ENCODE peak calls at places on chromosomes 2 and 18, in nine cellular contexts. One of them, this sample, is unnamed.

GRCh38 chr2:47346669-47347068 is 56.3 kb upstream of the MSH2 start:
- DNase-seq in lower lobe of right lung: no peak
- DNase-seq in CD8-positive, alpha-beta T cell: no peak
- DNase-seq in left ventricle myocardium inferior: no peak
- DNase-seq in pancreas: no peak
- DNase-seq in fibroblast of lung: no peak
- DNase-seq in effector memory CD4-positive, alpha-beta T cell: no peak
- DNase-seq in heart right ventricle: no peak
- DNase-seq in neural progenitor cell: no peak
- DNase-seq in this sample: no peak

GRCh38 chr2:206257345-206257744 is 17.1 kb upstream of the ZDBF2 start:
- DNase-seq in lower lobe of right lung: no peak
- DNase-seq in CD8-positive, alpha-beta T cell: no peak
- DNase-seq in left ventricle myocardium inferior: no peak
- DNase-seq in pancreas: no peak
- DNase-seq in fibroblast of lung: no peak
- DNase-seq in effector memory CD4-positive, alpha-beta T cell: no peak
- DNase-seq in heart right ventricle: no peak
- DNase-seq in neural progenitor cell: peak; percentile 45
- DNase-seq in this sample: no peak

GRCh38 chr2:234670052-234670451 is 173.2 kb upstream of the ARL4C start:
- DNase-seq in lower lobe of right lung: no peak
- DNase-seq in CD8-positive, alpha-beta T cell: no peak
- DNase-seq in left ventricle myocardium inferior: no peak
- DNase-seq in pancreas: no peak
- DNase-seq in fibroblast of lung: peak; percentile 57
- DNase-seq in effector memory CD4-positive, alpha-beta T cell: no peak
- DNase-seq in heart right ventricle: no peak
- DNase-seq in neural progenitor cell: no peak
- DNase-seq in this sample: no peak

GRCh38 chr2:222456479-222457077 is 32.2 kb downstream of the SGPP2 start:
- DNase-seq in lower lobe of right lung: no peak
- DNase-seq in CD8-positive, alpha-beta T cell: no peak
- DNase-seq in left ventricle myocardium inferior: no peak
- DNase-seq in pancreas: no peak
- DNase-seq in fibroblast of lung: no peak
- DNase-seq in effector memory CD4-positive, alpha-beta T cell: no peak
- DNase-seq in heart right ventricle: no peak
- DNase-seq in neural progenitor cell: no peak
- DNase-seq in this sample: no peak

GRCh38 chr18:10070581-10071000 is 156.8 kb downstream of the VAPA start:
- DNase-seq in lower lobe of right lung: no peak
- DNase-seq in CD8-positive, alpha-beta T cell: no peak
- DNase-seq in left ventricle myocardium inferior: no peak
- DNase-seq in pancreas: no peak
- DNase-seq in fibroblast of lung: peak; percentile 78
- DNase-seq in effector memory CD4-positive, alpha-beta T cell: no peak
- DNase-seq in heart right ventricle: no peak
- DNase-seq in neural progenitor cell: no peak
- DNase-seq in this sample: no peak

GRCh38 chr2:29164101-29164846 is 49.1 kb downstream of the CLIP4 start:
- DNase-seq in lower lobe of right lung: no peak
- DNase-seq in CD8-positive, alpha-beta T cell: no peak
- DNase-seq in left ventricle myocardium inferior: no peak
- DNase-seq in pancreas: no peak
- DNase-seq in fibroblast of lung: no peak
- DNase-seq in effector memory CD4-positive, alpha-beta T cell: no peak
- DNase-seq in heart right ventricle: no peak
- DNase-seq in neural progenitor cell: no peak
- DNase-seq in this sample: no peak

GRCh38 chr2:74849228-74849892 is 15.4 kb downstream of the HK2 start:
- DNase-seq in lower lobe of right lung: peak; percentile 76
- DNase-seq in CD8-positive, alpha-beta T cell: peak; percentile 39
- DNase-seq in left ventricle myocardium inferior: peak; percentile 41
- DNase-seq in pancreas: no peak
- DNase-seq in fibroblast of lung: no peak
- DNase-seq in effector memory CD4-positive, alpha-beta T cell: peak; percentile 25
- DNase-seq in heart right ventricle: peak; percentile 35
- DNase-seq in neural progenitor cell: peak; percentile 30
- DNase-seq in this sample: no peak

GRCh38 chr2:145258903-145259579 is 739.1 kb upstream of the ZEB2 start:
- DNase-seq in lower lobe of right lung: no peak
- DNase-seq in CD8-positive, alpha-beta T cell: peak; percentile 3
- DNase-seq in left ventricle myocardium inferior: no peak
- DNase-seq in pancreas: no peak
- DNase-seq in fibroblast of lung: no peak
- DNase-seq in effector memory CD4-positive, alpha-beta T cell: no peak
- DNase-seq in heart right ventricle: no peak
- DNase-seq in neural progenitor cell: no peak
- DNase-seq in this sample: no peak

GRCh38 chr2:71455741-71456569 is 2.6 kb downstream of the DYSF start:
- DNase-seq in lower lobe of right lung: no peak
- DNase-seq in CD8-positive, alpha-beta T cell: no peak
- DNase-seq in left ventricle myocardium inferior: peak; percentile 69
- DNase-seq in pancreas: no peak
- DNase-seq in fibroblast of lung: no peak
- DNase-seq in effector memory CD4-positive, alpha-beta T cell: no peak
- DNase-seq in heart right ventricle: peak; percentile 51
- DNase-seq in neural progenitor cell: no peak
- DNase-seq in this sample: no peak

GRCh38 chr2:71457959-71458322 is 4.6 kb downstream of the DYSF start:
- DNase-seq in lower lobe of right lung: no peak
- DNase-seq in CD8-positive, alpha-beta T cell: no peak
- DNase-seq in left ventricle myocardium inferior: no peak
- DNase-seq in pancreas: no peak
- DNase-seq in fibroblast of lung: no peak
- DNase-seq in effector memory CD4-positive, alpha-beta T cell: no peak
- DNase-seq in heart right ventricle: no peak
- DNase-seq in neural progenitor cell: no peak
- DNase-seq in this sample: no peak

GRCh38 chr2:71456617-71457016 is 3.3 kb downstream of the DYSF start:
- DNase-seq in lower lobe of right lung: no peak
- DNase-seq in CD8-positive, alpha-beta T cell: no peak
- DNase-seq in left ventricle myocardium inferior: no peak
- DNase-seq in pancreas: no peak
- DNase-seq in fibroblast of lung: no peak
- DNase-seq in effector memory CD4-positive, alpha-beta T cell: no peak
- DNase-seq in heart right ventricle: no peak
- DNase-seq in neural progenitor cell: no peak
- DNase-seq in this sample: no peak

GRCh38 chr2:71458413-71459083 is 5.2 kb downstream of the DYSF start:
- DNase-seq in lower lobe of right lung: no peak
- DNase-seq in CD8-positive, alpha-beta T cell: no peak
- DNase-seq in left ventricle myocardium inferior: peak; percentile 45
- DNase-seq in pancreas: no peak
- DNase-seq in fibroblast of lung: peak; percentile 16
- DNase-seq in effector memory CD4-positive, alpha-beta T cell: no peak
- DNase-seq in heart right ventricle: no peak
- DNase-seq in neural progenitor cell: no peak
- DNase-seq in this sample: no peak

DNA sequence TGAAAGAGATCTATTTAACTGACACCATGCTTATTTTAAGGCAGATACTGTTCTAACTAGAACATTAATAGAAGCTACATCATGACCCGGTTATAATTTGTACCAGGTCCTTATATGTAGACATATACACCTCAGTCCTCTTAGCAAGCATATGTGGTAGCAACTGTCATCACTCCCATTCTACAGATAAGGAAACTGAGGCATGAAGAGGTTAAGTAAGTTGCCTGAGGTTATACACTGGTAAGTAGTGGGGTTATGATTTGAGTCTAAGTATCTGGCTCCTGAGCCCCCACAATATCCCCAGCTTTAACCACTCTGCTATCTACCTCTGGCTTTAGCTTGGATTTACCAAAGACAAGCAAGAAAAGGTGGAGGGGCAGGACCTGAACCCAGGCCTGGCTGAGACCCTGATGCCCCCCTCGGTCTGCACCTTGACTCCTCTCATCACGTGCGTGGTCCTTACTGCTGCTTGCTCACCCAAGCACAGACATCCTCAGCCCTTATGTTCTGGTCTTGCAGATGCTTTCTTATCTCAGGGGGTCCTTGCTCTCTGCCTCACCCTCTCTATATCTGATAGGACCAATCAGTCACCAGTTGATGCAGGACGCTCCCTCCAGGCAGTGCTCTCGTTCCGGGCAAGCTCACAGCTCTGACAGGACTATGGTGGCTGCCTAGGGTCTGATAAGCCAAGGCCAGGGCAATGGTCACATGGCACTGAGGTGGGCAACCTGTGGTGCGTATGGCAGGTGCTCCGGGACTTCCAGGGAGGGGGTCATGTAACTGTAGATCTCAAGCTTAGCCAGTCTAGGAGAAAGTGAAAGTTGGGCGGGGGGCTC is 4.0 kb downstream of the DYSF start:
- DNase-seq in lower lobe of right lung: no peak
- DNase-seq in CD8-positive, alpha-beta T cell: no peak
- DNase-seq in left ventricle myocardium inferior: no peak
- DNase-seq in pancreas: no peak
- DNase-seq in fibroblast of lung: no peak
- DNase-seq in effector memory CD4-positive, alpha-beta T cell: no peak
- DNase-seq in heart right ventricle: no peak
- DNase-seq in neural progenitor cell: no peak
- DNase-seq in this sample: no peak
- H3K27ac ChIP-seq in lower lobe of right lung: no peak overlapping the region
- H3K27ac ChIP-seq in CD8-positive, alpha-beta T cell: no peak overlapping the region
- H3K27ac ChIP-seq in left ventricle myocardium inferior: peak overlapping the region; percentile 91
- H3K27ac ChIP-seq in pancreas: no peak overlapping the region
- H3K27ac ChIP-seq in fibroblast of lung: no peak overlapping the region
- H3K27ac ChIP-seq in effector memory CD4-positive, alpha-beta T cell: no peak overlapping the region
- H3K27ac ChIP-seq in heart right ventricle: peak overlapping the region; percentile 94
- H3K27ac ChIP-seq in neural progenitor cell: no peak overlapping the region
- H3K27ac ChIP-seq in this sample: no peak overlapping the region

GRCh38 chr2:98505991-98506664 is 61.5 kb downstream of the INPP4A start:
- DNase-seq in lower lobe of right lung: no peak
- DNase-seq in CD8-positive, alpha-beta T cell: no peak
- DNase-seq in left ventricle myocardium inferior: no peak
- DNase-seq in pancreas: no peak
- DNase-seq in fibroblast of lung: no peak
- DNase-seq in effector memory CD4-positive, alpha-beta T cell: no peak
- DNase-seq in heart right ventricle: no peak
- DNase-seq in neural progenitor cell: no peak
- DNase-seq in this sample: no peak
- H3K4me1 ChIP-seq in lower lobe of right lung: peaks cover 73% of the 10 kb centered on the region
- H3K4me1 ChIP-seq in CD8-positive, alpha-beta T cell: peaks cover 89% of the 10 kb centered on the region
- H3K4me1 ChIP-seq in left ventricle myocardium inferior: peaks cover 72% of the 10 kb centered on the region
- H3K4me1 ChIP-seq in pancreas: peaks cover 21% of the 10 kb centered on the region
- H3K4me1 ChIP-seq in fibroblast of lung: no peaks in the 10 kb centered on the region
- H3K4me1 ChIP-seq in effector memory CD4-positive, alpha-beta T cell: peaks cover 45% of the 10 kb centered on the region
- H3K4me1 ChIP-seq in heart right ventricle: peaks cover 84% of the 10 kb centered on the region
- H3K4me1 ChIP-seq in neural progenitor cell: no peaks in the 10 kb centered on the region
- H3K4me1 ChIP-seq in this sample: peaks cover 42% of the 10 kb centered on the region

GRCh38 chr18:13137939-13138821 is 80.4 kb upstream of the LDLRAD4 start:
- DNase-seq in lower lobe of right lung: peak; percentile 80
- DNase-seq in CD8-positive, alpha-beta T cell: peak; percentile 53
- DNase-seq in left ventricle myocardium inferior: peak; percentile 44
- DNase-seq in pancreas: peak; percentile 37
- DNase-seq in fibroblast of lung: peak; percentile 26
- DNase-seq in effector memory CD4-positive, alpha-beta T cell: peak; percentile 61
- DNase-seq in heart right ventricle: peak; percentile 30
- DNase-seq in neural progenitor cell: no peak
- DNase-seq in this sample: peak; percentile 39

GRCh38 chr18:13136056-13136688 is 82.4 kb upstream of the LDLRAD4 start:
- DNase-seq in lower lobe of right lung: no peak
- DNase-seq in CD8-positive, alpha-beta T cell: peak; percentile 4
- DNase-seq in left ventricle myocardium inferior: no peak
- DNase-seq in pancreas: no peak
- DNase-seq in fibroblast of lung: no peak
- DNase-seq in effector memory CD4-positive, alpha-beta T cell: peak; percentile 23
- DNase-seq in heart right ventricle: no peak
- DNase-seq in neural progenitor cell: peak; percentile 37
- DNase-seq in this sample: no peak

GRCh38 chr18:13138822-13139139 is 79.8 kb upstream of the LDLRAD4 start:
- DNase-seq in lower lobe of right lung: no peak
- DNase-seq in CD8-positive, alpha-beta T cell: no peak
- DNase-seq in left ventricle myocardium inferior: no peak
- DNase-seq in pancreas: no peak
- DNase-seq in fibroblast of lung: no peak
- DNase-seq in effector memory CD4-positive, alpha-beta T cell: no peak
- DNase-seq in heart right ventricle: no peak
- DNase-seq in neural progenitor cell: no peak
- DNase-seq in this sample: no peak

GRCh38 chr18:13136689-13137040 is 81.9 kb upstream of the LDLRAD4 start:
- DNase-seq in lower lobe of right lung: no peak
- DNase-seq in CD8-positive, alpha-beta T cell: no peak
- DNase-seq in left ventricle myocardium inferior: peak; percentile 43
- DNase-seq in pancreas: no peak
- DNase-seq in fibroblast of lung: no peak
- DNase-seq in effector memory CD4-positive, alpha-beta T cell: no peak
- DNase-seq in heart right ventricle: peak; percentile 48
- DNase-seq in neural progenitor cell: no peak
- DNase-seq in this sample: no peak

DNA sequence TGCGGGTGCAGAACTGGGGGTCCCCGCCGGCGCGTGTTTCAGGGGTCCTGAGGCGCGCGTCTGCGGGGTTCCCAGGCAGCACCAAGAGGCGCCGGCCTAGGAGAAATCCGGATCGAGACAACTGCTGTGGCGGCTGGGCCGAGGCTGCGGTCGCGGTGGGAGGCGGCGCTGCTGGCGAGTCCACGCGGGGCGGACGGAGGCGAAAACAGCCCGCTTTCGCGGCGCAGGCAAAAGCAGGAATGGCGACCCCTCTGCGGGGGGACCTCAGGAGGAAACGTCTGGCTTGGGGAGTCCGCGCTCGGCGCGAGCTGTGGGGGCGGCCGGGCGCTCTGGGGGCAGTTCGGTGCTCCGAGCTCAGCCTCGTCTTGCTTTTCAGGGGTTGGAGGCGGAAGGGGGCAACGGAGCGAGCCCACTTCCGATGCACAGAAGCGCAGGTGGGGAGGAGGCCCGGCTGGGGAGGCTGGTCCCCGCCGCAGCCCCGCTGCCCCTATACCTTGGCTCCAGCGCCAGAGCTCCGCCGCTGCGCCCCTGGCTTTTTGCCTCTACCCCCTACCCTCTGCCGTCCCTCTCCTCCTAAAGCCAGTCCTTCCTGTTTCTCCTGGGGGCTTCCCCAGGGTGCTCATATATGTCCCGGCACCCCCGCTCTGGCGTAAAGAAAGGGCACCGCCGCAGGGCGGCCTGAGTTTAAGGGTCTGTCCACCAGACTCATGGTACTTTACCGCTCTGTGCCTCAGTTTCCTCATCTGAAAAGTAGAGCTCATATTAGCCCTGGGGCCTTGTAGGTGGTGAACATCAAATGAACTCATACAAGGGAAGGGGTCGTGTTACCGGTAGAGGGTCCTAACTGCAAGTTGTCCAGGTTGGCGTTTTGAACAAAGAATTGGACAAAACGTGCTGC is 81.3 kb upstream of the LDLRAD4 start:
- DNase-seq in lower lobe of right lung: peak; percentile 68
- DNase-seq in CD8-positive, alpha-beta T cell: peak; percentile 29
- DNase-seq in left ventricle myocardium inferior: peak; percentile 36
- DNase-seq in pancreas: peak; percentile 16
- DNase-seq in fibroblast of lung: no peak
- DNase-seq in effector memory CD4-positive, alpha-beta T cell: no peak
- DNase-seq in heart right ventricle: peak; percentile 55
- DNase-seq in neural progenitor cell: peak; percentile 21
- DNase-seq in this sample: no peak
- H3K4me3 ChIP-seq in lower lobe of right lung: peak overlapping the region; percentile 77
- H3K4me3 ChIP-seq in CD8-positive, alpha-beta T cell: peak overlapping the region; percentile 98
- H3K4me3 ChIP-seq in left ventricle myocardium inferior: peak overlapping the region; percentile 80
- H3K4me3 ChIP-seq in pancreas: peak overlapping the region; percentile 55
- H3K4me3 ChIP-seq in fibroblast of lung: peak overlapping the region; percentile 61
- H3K4me3 ChIP-seq in effector memory CD4-positive, alpha-beta T cell: peak overlapping the region; percentile 93
- H3K4me3 ChIP-seq in heart right ventricle: peak overlapping the region; percentile 73
- H3K4me3 ChIP-seq in neural progenitor cell: peak overlapping the region; percentile 41
- H3K4me3 ChIP-seq in this sample: peak overlapping the region; percentile 86

GRCh38 chr2:97660775-97661417 is 2.9 kb downstream of the ACTR1B start:
- DNase-seq in lower lobe of right lung: no peak
- DNase-seq in CD8-positive, alpha-beta T cell: no peak
- DNase-seq in left ventricle myocardium inferior: no peak
- DNase-seq in pancreas: no peak
- DNase-seq in fibroblast of lung: no peak
- DNase-seq in effector memory CD4-positive, alpha-beta T cell: no peak
- DNase-seq in heart right ventricle: no peak
- DNase-seq in neural progenitor cell: no peak
- DNase-seq in this sample: no peak
- H3K27ac ChIP-seq in lower lobe of right lung: no peak overlapping the region
- H3K27ac ChIP-seq in CD8-positive, alpha-beta T cell: no peak overlapping the region
- H3K27ac ChIP-seq in left ventricle myocardium inferior: peak overlapping the region; percentile 99
- H3K27ac ChIP-seq in pancreas: no peak overlapping the region
- H3K27ac ChIP-seq in fibroblast of lung: no peak overlapping the region
- H3K27ac ChIP-seq in effector memory CD4-positive, alpha-beta T cell: peak overlapping the region; percentile 11
- H3K27ac ChIP-seq in heart right ventricle: no peak overlapping the region
- H3K27ac ChIP-seq in neural progenitor cell: no peak overlapping the region
- H3K27ac ChIP-seq in this sample: no peak overlapping the region

This sample was measured in esophagus squamous epithelium.